ENCODE peak calls at places on chromosome 18, in ten cellular contexts. M is IMR-90, V is thoracic aorta, G is PC-9, P is choroid plexus epithelial cell, T is foreskin keratinocyte, Y is dorsolateral prefrontal cortex, Q is heart left ventricle, D is chondrocyte, U is nephron progenitor cell. O is an unnamed sample.

GRCh38 chr18:48834421-48835011 is 116.2 kb downstream of the SMAD7 start:
- DNase-seq in M (peak), T (peak), U (no peak), Q (peak), P (peak), Y (no peak), V (peak), D (peak), G (peak), O (peak)

GRCh38 chr18:49016648-49017539 is 66.1 kb upstream of the SMAD7 start:
- DNase-seq in D (peak), Y (peak), U (peak), G (peak), M (peak), Q (no peak), V (no peak), P (peak), T (peak), O (peak)

GRCh38 chr18:62106271-62106670 is 80.6 kb downstream of the PIGN start:
- DNase-seq in G (no peak), V (no peak), D (no peak), T (no peak), Q (no peak), U (no peak), Y (no peak), M (peak), P (peak), O (no peak)

GRCh38 chr18:27181726-27182125 is 3.4 kb downstream of the CHST9 start:
- DNase-seq in U (no peak), M (no peak), V (no peak), P (no peak), Y (no peak), D (no peak), G (no peak), Q (no peak), T (no peak), O (no peak)

GRCh38 chr18:57790316-57790715 is 12.8 kb downstream of the ATP8B1 start:
- DNase-seq in Q (no peak), P (no peak), G (no peak), M (no peak), U (no peak), D (no peak), V (no peak), Y (no peak), T (no peak), O (no peak)

GRCh38 chr18:61549889-61550288 is 216.7 kb downstream of the CDH20 start:
- DNase-seq in Q (no peak), M (no peak), P (no peak), Y (no peak), V (no peak), G (no peak), T (no peak), D (no peak), U (no peak), O (no peak)

GRCh38 chr18:8960740-8961657 is 141.5 kb upstream of the NDUFV2 start:
- DNase-seq in Y (no peak), P (peak), M (peak), V (no peak), G (peak), U (no peak), Q (no peak), D (no peak), T (peak), O (peak)

GRCh38 chr18:55579888-55580287 is 8.1 kb downstream of the TCF4 start:
- DNase-seq in T (no peak), Y (no peak), P (peak), V (no peak), M (no peak), D (no peak), U (no peak), Q (no peak), G (no peak), O (no peak)

GRCh38 chr18:80196528-80197320 is 50.6 kb downstream of the PARD6G start:
- DNase-seq in G (no peak), T (no peak), P (peak), Y (no peak), V (no peak), D (no peak), M (peak), U (no peak), Q (no peak), O (peak)

GRCh38 chr18:51009071-51009470 is 20.9 kb upstream of the SMAD4 start:
- DNase-seq in P (no peak), Q (no peak), G (no peak), Y (no peak), D (no peak), U (no peak), M (peak), T (no peak), V (no peak), O (peak)

GRCh38 chr18:26792661-26793060 is 72.8 kb downstream of the AQP4 start:
- DNase-seq in G (no peak), V (no peak), M (peak), T (no peak), D (no peak), Q (no peak), Y (no peak), P (peak), U (no peak), O (no peak)

GRCh38 chr18:22900558-22901183 is 32.5 kb upstream of the RBBP8 start:
- DNase-seq in Q (peak), V (no peak), U (no peak), P (no peak), Y (no peak), M (peak), T (no peak), D (no peak), G (no peak), O (no peak)

GRCh38 chr18:55522011-55522410 is 66.0 kb downstream of the TCF4 start:
- DNase-seq in U (peak), P (peak), V (no peak), Y (no peak), G (no peak), T (no peak), M (no peak), D (no peak), Q (no peak), O (peak)

GRCh38 chr18:76480913-76481312 is 14.1 kb downstream of the ZNF516 start:
- DNase-seq in T (no peak), Q (no peak), U (no peak), Y (no peak), G (no peak), P (no peak), V (no peak), M (no peak), D (no peak), O (no peak)

GRCh38 chr18:3071676-3072075 is 58.7 kb upstream of the LPIN2 start:
- DNase-seq in Q (no peak), V (no peak), Y (no peak), P (no peak), G (no peak), D (no peak), M (no peak), T (no peak), U (no peak), O (no peak)

GRCh38 chr18:78192044-78192443 is 787.6 kb upstream of the SALL3 start:
- DNase-seq in Y (no peak), T (no peak), Q (no peak), P (no peak), U (no peak), G (no peak), V (no peak), M (no peak), D (no peak), O (peak)
- TF ChIP-seq CTCF in Y (no peak), T (no peak), Q (no peak), P (no peak), U (peak), G (no peak), V (no peak), M (no peak), D (no peak), O (no peak)

GRCh38 chr18:24674236-24675004 is 214.0 kb downstream of the HRH4 start:
- DNase-seq in P (no peak), Q (no peak), M (no peak), D (no peak), U (no peak), G (no peak), Y (no peak), T (no peak), V (no peak), O (no peak)

GRCh38 chr18:24669502-24669901 is 209.1 kb downstream of the HRH4 start:
- DNase-seq in D (no peak), Y (no peak), U (no peak), P (no peak), T (no peak), V (no peak), M (no peak), Q (no peak), G (no peak), O (no peak)

GRCh38 chr18:24677011-24677410 is 216.6 kb downstream of the HRH4 start:
- DNase-seq in P (no peak), D (no peak), Y (no peak), M (peak), T (no peak), G (no peak), Q (no peak), V (no peak), U (no peak), O (no peak)

GRCh38 chr18:24678113-24678512 is 217.7 kb downstream of the HRH4 start:
- DNase-seq in P (no peak), U (no peak), G (no peak), M (no peak), D (no peak), Q (no peak), V (no peak), Y (no peak), T (no peak), O (no peak)

GRCh38 chr18:24672165-24672950 is 211.9 kb downstream of the HRH4 start:
- DNase-seq in T (no peak), Q (no peak), U (no peak), D (no peak), Y (no peak), M (peak), G (no peak), V (no peak), P (no peak), O (no peak)
- TF ChIP-seq CTCF in T (peak), Q (no peak), U (no peak), D (no peak), Y (no peak), M (peak), G (no peak), V (no peak), P (no peak), O (no peak)

GRCh38 chr18:65227970-65228369 is 522.8 kb upstream of the CDH7 start:
- DNase-seq in G (no peak), U (no peak), V (no peak), T (no peak), Y (no peak), P (no peak), Q (no peak), D (no peak), M (no peak), O (no peak)
- TF ChIP-seq CTCF in G (no peak), U (no peak), V (no peak), T (no peak), Y (no peak), P (no peak), Q (no peak), D (no peak), M (no peak), O (no peak)

GRCh38 chr18:10194592-10194991 is 259.8 kb upstream of the APCDD1 start:
- DNase-seq in Q (no peak), P (peak), M (no peak), Y (no peak), U (no peak), V (no peak), T (no peak), G (no peak), D (no peak), O (no peak)
- TF ChIP-seq CTCF in Q (no peak), P (peak), M (no peak), Y (no peak), U (no peak), V (no peak), T (no peak), G (no peak), D (peak), O (no peak)

DNA sequence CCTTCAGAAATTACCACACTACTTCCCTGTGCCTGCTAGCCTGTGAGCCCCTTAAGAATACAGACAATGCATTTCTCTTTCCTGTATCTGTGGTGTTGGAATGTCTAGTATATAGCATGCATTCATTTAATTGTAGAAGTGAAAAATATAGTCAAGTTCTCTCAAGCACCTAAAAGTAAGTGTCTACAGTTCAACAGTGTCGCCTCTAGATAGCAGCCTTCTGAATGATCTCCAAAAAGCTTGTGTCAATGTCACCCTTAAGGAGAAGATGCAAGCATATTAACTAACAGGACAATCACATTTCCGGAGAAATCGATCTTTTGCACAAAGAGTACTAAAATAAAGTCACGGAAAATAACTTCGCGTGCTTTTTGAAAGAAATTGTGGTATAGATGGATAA is 27.5 kb upstream of the DSG3 start:
- DNase-seq in D (no peak), Q (no peak), M (no peak), Y (no peak), P (no peak), V (no peak), T (no peak), U (no peak), G (no peak), O (no peak)
- TF ChIP-seq CTCF in D (no peak), Q (no peak), M (no peak), Y (no peak), P (no peak), V (no peak), T (no peak), U (no peak), G (no peak), O (no peak)

DNA sequence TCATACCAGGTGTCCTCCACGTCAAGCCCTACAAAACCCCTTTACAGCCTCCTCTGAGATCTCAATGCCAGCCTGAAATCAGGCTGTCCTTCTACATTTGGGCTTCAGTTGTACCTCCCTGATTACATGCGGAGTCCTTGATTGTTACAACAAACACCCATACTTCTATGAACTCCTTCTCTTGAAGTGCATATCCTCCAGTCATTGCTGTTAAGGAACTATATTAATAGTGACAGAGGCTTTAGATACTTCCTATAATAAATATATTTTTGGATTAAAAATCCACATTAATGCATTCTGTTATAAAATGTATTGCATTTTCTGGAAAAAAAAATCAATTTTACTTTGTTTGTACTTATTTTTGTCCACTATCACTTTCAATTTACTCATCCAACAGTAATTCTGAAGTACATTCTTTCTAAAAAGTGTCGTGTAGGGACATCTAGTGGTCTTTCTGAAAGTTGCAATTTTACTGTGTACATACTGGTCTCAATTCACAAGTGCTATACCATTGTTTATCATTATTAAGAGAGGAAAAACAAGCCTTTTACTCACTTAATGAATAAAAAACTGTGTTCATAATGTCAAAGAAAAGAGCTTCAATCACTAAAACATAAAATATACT is 316.4 kb downstream of the DSEL start:
- DNase-seq in D (no peak), M (peak), Y (no peak), U (no peak), Q (no peak), T (peak), G (peak), P (peak), V (no peak), O (peak)
- TF ChIP-seq CTCF in D (peak), M (peak), Y (peak), U (peak), Q (peak), T (peak), G (peak), P (peak), V (peak), O (peak)

O was measured in epithelial cell of esophagus.